ENCODE peak calls at places on chromosomes 6 and 20, in seven cellular contexts. One of them, this sample, is unnamed.

GRCh38 chr6:149031545-149032317 is 284.9 kb downstream of the UST start:
- DNase-seq in SJSA1: peak
- DNase-seq in stomach: no peak
- DNase-seq in IMR-90: peak
- DNase-seq in GF-D8: no peak
- DNase-seq in fibroblast of lung: peak
- DNase-seq in SW480: no peak
- DNase-seq in this sample: peak

GRCh38 chr6:160943997-160944396 is 47.6 kb upstream of the MAP3K4 start:
- DNase-seq in IMR-90: no peak
- DNase-seq in stomach: no peak
- DNase-seq in fibroblast of lung: no peak
- DNase-seq in SW480: no peak
- DNase-seq in GF-D8: no peak
- DNase-seq in SJSA1: no peak
- DNase-seq in this sample: no peak

GRCh38 chr6:130907687-130908086 is 80.5 kb downstream of the SMLR1 start:
- DNase-seq in stomach: no peak
- DNase-seq in GF-D8: no peak
- DNase-seq in SJSA1: no peak
- DNase-seq in fibroblast of lung: no peak
- DNase-seq in SW480: no peak
- DNase-seq in IMR-90: no peak
- DNase-seq in this sample: no peak

GRCh38 chr6:24313133-24313476 is 44.8 kb downstream of the DCDC2 start:
- DNase-seq in fibroblast of lung: no peak
- DNase-seq in SW480: no peak
- DNase-seq in IMR-90: no peak
- DNase-seq in stomach: no peak
- DNase-seq in GF-D8: no peak
- DNase-seq in SJSA1: no peak
- DNase-seq in this sample: no peak

GRCh38 chr20:47993035-47993755 is 207.9 kb upstream of the SULF2 start:
- DNase-seq in SW480: no peak
- DNase-seq in GF-D8: no peak
- DNase-seq in stomach: no peak
- DNase-seq in fibroblast of lung: no peak
- DNase-seq in IMR-90: no peak
- DNase-seq in SJSA1: no peak
- DNase-seq in this sample: no peak

GRCh38 chr6:90156861-90157260 is 139.8 kb downstream of the BACH2 start:
- DNase-seq in GF-D8: no peak
- DNase-seq in fibroblast of lung: no peak
- DNase-seq in SJSA1: no peak
- DNase-seq in IMR-90: no peak
- DNase-seq in SW480: no peak
- DNase-seq in stomach: no peak
- DNase-seq in this sample: no peak

GRCh38 chr6:113414511-113414910 is 442.6 kb upstream of the MARCKS start:
- DNase-seq in SJSA1: peak
- DNase-seq in IMR-90: peak
- DNase-seq in GF-D8: no peak
- DNase-seq in stomach: peak
- DNase-seq in SW480: peak
- DNase-seq in fibroblast of lung: peak
- DNase-seq in this sample: peak

GRCh38 chr20:33673411-33674293 is 576 bp downstream of the NECAB3 start:
- DNase-seq in GF-D8: no peak
- DNase-seq in SW480: no peak
- DNase-seq in IMR-90: peak
- DNase-seq in SJSA1: peak
- DNase-seq in fibroblast of lung: no peak
- DNase-seq in stomach: no peak
- DNase-seq in this sample: peak

GRCh38 chr6:56445818-56446217 is 196.9 kb downstream of the DST start:
- DNase-seq in SJSA1: no peak
- DNase-seq in SW480: no peak
- DNase-seq in fibroblast of lung: peak
- DNase-seq in stomach: no peak
- DNase-seq in IMR-90: no peak
- DNase-seq in GF-D8: no peak
- DNase-seq in this sample: no peak

GRCh38 chr6:34468378-34468892 is 2.6 kb downstream of the PACSIN1 start:
- DNase-seq in SJSA1: no peak
- DNase-seq in GF-D8: no peak
- DNase-seq in stomach: no peak
- DNase-seq in IMR-90: no peak
- DNase-seq in fibroblast of lung: no peak
- DNase-seq in SW480: no peak
- DNase-seq in this sample: no peak

This sample was measured in MG63.